ENCODE peak calls at places on chromosomes 5 and 9, in seven cellular contexts. One of them, this sample, is unnamed.

GRCh38 chr9:24464321-24464951 is 81.3 kb downstream of the IZUMO3 start:
- DNase-seq in tibial nerve: no peak
- DNase-seq in prostate gland: no peak
- DNase-seq in IMR-90: no peak
- DNase-seq in endothelial cell of umbilical vein: peak
- DNase-seq in sigmoid colon: no peak
- DNase-seq in upper lobe of left lung: no peak
- DNase-seq in this sample: no peak

GRCh38 chr9:93053781-93054331 is 4.6 kb upstream of the SUSD3 start:
- DNase-seq in upper lobe of left lung: no peak
- DNase-seq in IMR-90: no peak
- DNase-seq in tibial nerve: no peak
- DNase-seq in endothelial cell of umbilical vein: no peak
- DNase-seq in prostate gland: no peak
- DNase-seq in sigmoid colon: no peak
- DNase-seq in this sample: no peak

GRCh38 chr9:1117439-1117838 is 67.3 kb downstream of the DMRT2 start:
- DNase-seq in sigmoid colon: no peak
- DNase-seq in endothelial cell of umbilical vein: no peak
- DNase-seq in IMR-90: no peak
- DNase-seq in tibial nerve: no peak
- DNase-seq in upper lobe of left lung: no peak
- DNase-seq in prostate gland: no peak
- DNase-seq in this sample: no peak

GRCh38 chr9:127449332-127449966 is 1.8 kb downstream of the RPL12 start:
- DNase-seq in endothelial cell of umbilical vein: no peak
- DNase-seq in IMR-90: no peak
- DNase-seq in tibial nerve: no peak
- DNase-seq in sigmoid colon: no peak
- DNase-seq in upper lobe of left lung: no peak
- DNase-seq in prostate gland: no peak
- DNase-seq in this sample: no peak

GRCh38 chr5:66742083-66742895 is 146.1 kb downstream of the MAST4 start:
- DNase-seq in tibial nerve: no peak
- DNase-seq in endothelial cell of umbilical vein: no peak
- DNase-seq in prostate gland: peak
- DNase-seq in upper lobe of left lung: no peak
- DNase-seq in IMR-90: no peak
- DNase-seq in sigmoid colon: no peak
- DNase-seq in this sample: no peak

GRCh38 chr9:117211280-117211679 is 203.6 kb downstream of the ASTN2 start:
- DNase-seq in endothelial cell of umbilical vein: no peak
- DNase-seq in upper lobe of left lung: no peak
- DNase-seq in prostate gland: no peak
- DNase-seq in sigmoid colon: no peak
- DNase-seq in tibial nerve: no peak
- DNase-seq in IMR-90: no peak
- DNase-seq in this sample: no peak

GRCh38 chr5:44546283-44546682 is 157.1 kb upstream of the FGF10 start:
- DNase-seq in prostate gland: no peak
- DNase-seq in sigmoid colon: no peak
- DNase-seq in tibial nerve: no peak
- DNase-seq in upper lobe of left lung: no peak
- DNase-seq in IMR-90: peak
- DNase-seq in endothelial cell of umbilical vein: no peak
- DNase-seq in this sample: no peak

GRCh38 chr9:131017067-131017466 is 8.1 kb downstream of the LAMC3 start:
- DNase-seq in tibial nerve: no peak
- DNase-seq in upper lobe of left lung: no peak
- DNase-seq in IMR-90: no peak
- DNase-seq in sigmoid colon: no peak
- DNase-seq in endothelial cell of umbilical vein: no peak
- DNase-seq in prostate gland: no peak
- DNase-seq in this sample: no peak

GRCh38 chr5:166282939-166283338 is 2008.5 kb upstream of the WWC1 start:
- DNase-seq in upper lobe of left lung: no peak
- DNase-seq in endothelial cell of umbilical vein: no peak
- DNase-seq in sigmoid colon: no peak
- DNase-seq in tibial nerve: no peak
- DNase-seq in IMR-90: no peak
- DNase-seq in prostate gland: no peak
- DNase-seq in this sample: no peak

GRCh38 chr9:124296800-124297552 is 39.2 kb downstream of the NEK6 start:
- DNase-seq in prostate gland: no peak
- DNase-seq in tibial nerve: no peak
- DNase-seq in upper lobe of left lung: no peak
- DNase-seq in IMR-90: no peak
- DNase-seq in sigmoid colon: no peak
- DNase-seq in endothelial cell of umbilical vein: no peak
- DNase-seq in this sample: no peak

GRCh38 chr9:123645126-123645525 is 284.8 kb downstream of the DENND1A start:
- DNase-seq in tibial nerve: no peak
- DNase-seq in endothelial cell of umbilical vein: no peak
- DNase-seq in sigmoid colon: no peak
- DNase-seq in IMR-90: no peak
- DNase-seq in upper lobe of left lung: no peak
- DNase-seq in prostate gland: no peak
- DNase-seq in this sample: no peak

GRCh38 chr5:57524661-57525060 is 42.0 kb upstream of the ACTBL2 start:
- DNase-seq in prostate gland: no peak
- DNase-seq in upper lobe of left lung: no peak
- DNase-seq in tibial nerve: no peak
- DNase-seq in IMR-90: no peak
- DNase-seq in endothelial cell of umbilical vein: peak
- DNase-seq in sigmoid colon: no peak
- DNase-seq in this sample: no peak

GRCh38 chr9:136829981-136830885 is 12.0 kb upstream of the AJM1 start:
- DNase-seq in prostate gland: no peak
- DNase-seq in IMR-90: no peak
- DNase-seq in endothelial cell of umbilical vein: no peak
- DNase-seq in upper lobe of left lung: peak
- DNase-seq in sigmoid colon: no peak
- DNase-seq in tibial nerve: no peak
- DNase-seq in this sample: no peak
- TF ChIP-seq POLR2A in prostate gland: no peak
- TF ChIP-seq POLR2A in IMR-90: no peak
- TF ChIP-seq POLR2A in endothelial cell of umbilical vein: no peak
- TF ChIP-seq POLR2A in upper lobe of left lung: no peak
- TF ChIP-seq POLR2A in sigmoid colon: no peak
- TF ChIP-seq POLR2A in tibial nerve: no peak
- TF ChIP-seq POLR2A in this sample: no peak

GRCh38 chr5:33828611-33829286 is 63.0 kb downstream of the ADAMTS12 start:
- DNase-seq in endothelial cell of umbilical vein: no peak
- DNase-seq in upper lobe of left lung: no peak
- DNase-seq in sigmoid colon: no peak
- DNase-seq in tibial nerve: no peak
- DNase-seq in IMR-90: no peak
- DNase-seq in prostate gland: no peak
- DNase-seq in this sample: no peak

GRCh38 chr5:33824516-33825195 is 67.1 kb downstream of the ADAMTS12 start:
- DNase-seq in IMR-90: peak
- DNase-seq in tibial nerve: no peak
- DNase-seq in prostate gland: no peak
- DNase-seq in endothelial cell of umbilical vein: no peak
- DNase-seq in upper lobe of left lung: no peak
- DNase-seq in sigmoid colon: no peak
- DNase-seq in this sample: no peak

GRCh38 chr5:33829430-33829829 is 62.4 kb downstream of the ADAMTS12 start:
- DNase-seq in prostate gland: no peak
- DNase-seq in sigmoid colon: no peak
- DNase-seq in IMR-90: no peak
- DNase-seq in tibial nerve: peak
- DNase-seq in endothelial cell of umbilical vein: no peak
- DNase-seq in upper lobe of left lung: no peak
- DNase-seq in this sample: no peak

GRCh38 chr5:33827885-33828284 is 63.9 kb downstream of the ADAMTS12 start:
- DNase-seq in endothelial cell of umbilical vein: no peak
- DNase-seq in prostate gland: no peak
- DNase-seq in upper lobe of left lung: no peak
- DNase-seq in IMR-90: no peak
- DNase-seq in sigmoid colon: no peak
- DNase-seq in tibial nerve: no peak
- DNase-seq in this sample: no peak

GRCh38 chr5:33827335-33827734 is 64.5 kb downstream of the ADAMTS12 start:
- DNase-seq in endothelial cell of umbilical vein: peak
- DNase-seq in IMR-90: no peak
- DNase-seq in upper lobe of left lung: no peak
- DNase-seq in prostate gland: no peak
- DNase-seq in tibial nerve: no peak
- DNase-seq in sigmoid colon: no peak
- DNase-seq in this sample: no peak
- H3K27ac ChIP-seq in endothelial cell of umbilical vein: peak
- H3K27ac ChIP-seq in IMR-90: no peak
- H3K27ac ChIP-seq in upper lobe of left lung: no peak
- H3K27ac ChIP-seq in prostate gland: no peak
- H3K27ac ChIP-seq in tibial nerve: no peak
- H3K27ac ChIP-seq in sigmoid colon: no peak
- H3K27ac ChIP-seq in this sample: no peak

DNA sequence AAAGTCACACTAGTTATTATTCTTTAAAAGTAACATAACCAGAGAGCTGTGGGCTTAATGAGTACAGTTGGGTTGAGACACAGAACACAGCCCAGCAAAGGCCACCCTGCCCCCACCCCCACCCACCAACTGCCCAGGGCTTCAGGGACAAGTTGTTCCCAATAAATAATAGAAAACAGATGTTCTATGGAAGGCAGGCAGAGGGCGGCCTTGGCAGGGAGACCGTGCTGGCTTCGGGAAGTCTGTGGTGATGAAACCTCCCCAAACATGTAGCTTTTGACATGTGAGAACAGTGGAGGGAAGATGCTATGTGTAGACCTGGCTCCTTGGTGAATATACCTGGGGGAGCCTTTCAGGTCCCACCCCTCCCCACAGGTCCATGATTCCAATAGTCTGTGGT is 10.0 kb downstream of the TRAF1 start:
- DNase-seq in IMR-90: peak
- DNase-seq in endothelial cell of umbilical vein: no peak
- DNase-seq in prostate gland: peak
- DNase-seq in tibial nerve: peak
- DNase-seq in upper lobe of left lung: no peak
- DNase-seq in sigmoid colon: peak
- DNase-seq in this sample: peak
- TF ChIP-seq POLR2A in IMR-90: no peak
- TF ChIP-seq POLR2A in endothelial cell of umbilical vein: no peak
- TF ChIP-seq POLR2A in prostate gland: no peak
- TF ChIP-seq POLR2A in tibial nerve: no peak
- TF ChIP-seq POLR2A in upper lobe of left lung: no peak
- TF ChIP-seq POLR2A in sigmoid colon: no peak
- TF ChIP-seq POLR2A in this sample: no peak

DNA sequence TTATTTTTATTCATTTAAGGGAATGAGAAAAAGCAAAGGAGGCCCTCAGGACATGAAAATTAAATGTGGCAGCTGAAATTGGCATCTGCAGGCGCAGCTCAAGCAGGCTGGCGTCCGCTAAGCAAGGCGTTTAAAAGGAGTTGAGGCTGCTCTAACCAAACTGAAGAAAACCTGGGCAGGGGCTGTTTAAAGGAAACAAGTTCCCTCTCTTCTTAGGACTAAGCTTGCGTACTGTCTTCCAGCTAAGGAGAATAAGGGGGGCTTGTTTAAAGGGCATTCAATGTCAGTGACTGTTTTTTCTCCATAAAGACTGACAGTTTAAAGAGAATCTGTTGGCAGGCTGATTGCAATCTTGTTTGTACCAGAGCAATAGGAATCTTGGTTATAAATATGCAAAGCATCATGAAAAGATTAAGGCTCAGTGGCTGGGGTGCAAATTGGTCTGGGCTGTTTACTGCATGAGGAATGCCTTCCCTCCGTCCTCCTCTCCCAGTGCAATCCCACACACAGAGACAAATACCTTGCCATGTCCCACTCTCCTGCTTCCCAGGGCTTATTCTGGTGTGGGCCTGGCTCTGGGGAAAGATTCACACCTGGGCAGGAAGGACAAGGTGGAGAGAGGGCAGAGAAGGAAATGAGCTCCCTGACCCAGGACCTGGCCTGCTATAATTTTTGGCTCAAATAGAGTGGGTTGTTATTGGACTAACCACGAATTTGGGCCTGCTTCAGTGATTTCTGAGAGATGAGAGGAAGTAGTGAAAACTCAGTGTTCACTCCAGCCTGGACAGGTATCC is 85.9 kb upstream of the LIFR start:
- DNase-seq in sigmoid colon: no peak
- DNase-seq in tibial nerve: no peak
- DNase-seq in upper lobe of left lung: no peak
- DNase-seq in endothelial cell of umbilical vein: no peak
- DNase-seq in IMR-90: no peak
- DNase-seq in prostate gland: no peak
- DNase-seq in this sample: no peak
- H3K27ac ChIP-seq in sigmoid colon: peak
- H3K27ac ChIP-seq in tibial nerve: no peak
- H3K27ac ChIP-seq in upper lobe of left lung: no peak
- H3K27ac ChIP-seq in endothelial cell of umbilical vein: no peak
- H3K27ac ChIP-seq in IMR-90: no peak
- H3K27ac ChIP-seq in prostate gland: peak
- H3K27ac ChIP-seq in this sample: no peak

DNA sequence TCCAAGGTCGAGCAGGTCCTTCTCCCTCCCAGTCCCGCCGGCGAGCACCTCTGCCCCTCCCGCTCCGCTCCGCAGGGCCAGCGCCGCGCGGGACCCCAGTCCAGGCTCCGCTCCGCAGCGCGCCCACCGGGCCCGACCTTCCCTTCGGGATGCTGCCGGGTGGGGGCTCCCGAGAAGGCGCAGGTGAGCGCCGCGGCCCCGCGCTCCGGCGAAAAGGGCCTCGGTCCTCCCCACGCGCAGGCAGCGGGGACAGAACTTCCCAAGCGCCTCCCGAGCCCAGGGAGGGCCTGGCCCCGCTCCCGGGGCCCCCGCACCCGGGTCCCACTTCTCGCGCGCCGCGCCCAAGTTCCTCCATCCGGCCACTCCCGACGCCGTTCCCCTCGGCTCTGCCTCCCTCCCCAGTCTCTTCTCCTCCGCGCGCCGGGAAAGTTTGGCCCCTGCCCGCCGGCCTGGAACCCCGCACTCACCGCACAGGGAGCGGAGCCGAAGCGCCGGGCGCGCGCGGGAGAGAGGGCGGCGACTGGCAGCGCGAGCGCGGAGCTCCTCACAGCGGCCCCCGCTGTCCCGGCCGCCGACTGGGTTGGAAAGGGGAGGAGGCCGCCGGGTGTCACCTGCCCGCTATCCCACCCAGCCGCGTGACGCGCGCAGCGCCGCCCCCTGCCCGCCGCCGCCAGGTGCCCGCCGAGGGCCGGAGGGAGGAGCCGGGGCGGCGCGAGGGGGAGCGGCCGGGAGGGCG is at the start of gene ELOVL7:
- DNase-seq in tibial nerve: no peak
- DNase-seq in sigmoid colon: no peak
- DNase-seq in upper lobe of left lung: peak
- DNase-seq in prostate gland: peak
- DNase-seq in IMR-90: peak
- DNase-seq in endothelial cell of umbilical vein: peak
- DNase-seq in this sample: no peak
- TF ChIP-seq POLR2A in tibial nerve: peak
- TF ChIP-seq POLR2A in sigmoid colon: no peak
- TF ChIP-seq POLR2A in upper lobe of left lung: peak
- TF ChIP-seq POLR2A in prostate gland: peak
- TF ChIP-seq POLR2A in IMR-90: no peak
- TF ChIP-seq POLR2A in endothelial cell of umbilical vein: no peak
- TF ChIP-seq POLR2A in this sample: no peak

GRCh38 chr9:36317766-36318165 is 59.5 kb upstream of the GNE start:
- DNase-seq in upper lobe of left lung: no peak
- DNase-seq in endothelial cell of umbilical vein: no peak
- DNase-seq in prostate gland: no peak
- DNase-seq in tibial nerve: no peak
- DNase-seq in sigmoid colon: no peak
- DNase-seq in IMR-90: no peak
- DNase-seq in this sample: no peak
- H3K27ac ChIP-seq in upper lobe of left lung: no peak
- H3K27ac ChIP-seq in endothelial cell of umbilical vein: no peak
- H3K27ac ChIP-seq in prostate gland: peak
- H3K27ac ChIP-seq in tibial nerve: no peak
- H3K27ac ChIP-seq in sigmoid colon: no peak
- H3K27ac ChIP-seq in IMR-90: no peak
- H3K27ac ChIP-seq in this sample: no peak

This sample was measured in gastrocnemius medialis.